ENCODE peak calls at places on chromosomes 5 and 9, in eight cellular contexts. L, A, K, E, T, Y, P and B are unnamed samples.
A peak's percentile ranks its signal among the peaks of the same experiment; 100 is the strongest.

GRCh38 chr9:113911850-113912249 is 35.7 kb downstream of the ZNF618 start:
- DNase-seq in L (no peak), A (no peak), K (no peak), E (no peak), T (no peak), Y (no peak), P (no peak), B (no peak)

GRCh38 chr5:124706729-124707361 is 39.6 kb downstream of the ZNF608 start:
- DNase-seq in L (no peak), A (no peak), K (no peak), E (no peak), T (peak; percentile 54), Y (no peak), P (no peak), B (no peak)

GRCh38 chr9:113712053-113712452 is 164.1 kb upstream of the ZNF618 start:
- DNase-seq in L (no peak), A (no peak), K (no peak), E (no peak), T (peak; percentile 16), Y (no peak), P (no peak), B (no peak)

GRCh38 chr5:40518511-40518917 is 161.2 kb upstream of the PTGER4 start:
- DNase-seq in L (no peak), A (no peak), K (no peak), E (no peak), T (no peak), Y (no peak), P (no peak), B (no peak)

GRCh38 chr5:120463991-120464626 is at the start of gene PRR16:
- DNase-seq in L (no peak), A (no peak), K (peak; percentile 26), E (no peak), T (peak; percentile 23), Y (peak; percentile 34), P (no peak), B (no peak)

GRCh38 chr5:16596541-16596940 is 20.3 kb downstream of the RETREG1 start:
- DNase-seq in L (no peak), A (no peak), K (no peak), E (no peak), T (no peak), Y (no peak), P (no peak), B (no peak)

GRCh38 chr5:68839019-68839552 is 254.7 kb upstream of the SLC30A5 start:
- DNase-seq in L (no peak), A (no peak), K (no peak), E (no peak), T (no peak), Y (no peak), P (no peak), B (no peak)

GRCh38 chr5:172877496-172878260 is 43.6 kb downstream of the ERGIC1 start:
- DNase-seq in L (no peak), A (no peak), K (no peak), E (no peak), T (no peak), Y (no peak), P (peak; percentile 41), B (no peak)

GRCh38 chr5:171521219-171521633 is 101.8 kb downstream of the FGF18 start:
- DNase-seq in L (no peak), A (no peak), K (peak; percentile 7), E (no peak), T (no peak), Y (no peak), P (no peak), B (no peak)

GRCh38 chr5:165805756-165806155 is 2300.3 kb downstream of the MAT2B start:
- DNase-seq in L (no peak), A (no peak), K (no peak), E (no peak), T (no peak), Y (no peak), P (no peak), B (no peak)

GRCh38 chr5:76610196-76610595 is 13.0 kb downstream of the F2RL2 start:
- DNase-seq in L (no peak), A (no peak), K (no peak), E (no peak), T (no peak), Y (no peak), P (no peak), B (no peak)

GRCh38 chr5:15669826-15670225 is 169.8 kb downstream of the FBXL7 start:
- DNase-seq in L (no peak), A (peak; percentile 51), K (no peak), E (no peak), T (no peak), Y (no peak), P (no peak), B (no peak)

GRCh38 chr5:28313543-28314334 is 1275.4 kb upstream of the CDH9 start:
- DNase-seq in L (no peak), A (no peak), K (no peak), E (no peak), T (no peak), Y (no peak), P (no peak), B (no peak)

GRCh38 chr5:103755974-103756373 is 193.4 kb upstream of the NUDT12 start:
- DNase-seq in L (no peak), A (no peak), K (no peak), E (no peak), T (no peak), Y (no peak), P (no peak), B (no peak)